ENCODE peak calls at places on chromosomes 2 and 18, in four cellular contexts. O, L, P and V are unnamed samples.

GRCh38 chr2:32701806-32702205 is 74.0 kb downstream of the TTC27 start:
- DNase-seq in P (no peak), O (no peak), L (no peak), V (no peak)

GRCh38 chr2:100422320-100422719 is 4.9 kb upstream of the CHST10 start:
- DNase-seq in P (no peak), L (peak; percentile 28), O (peak; percentile 64), V (peak; percentile 30)

GRCh38 chr18:2538844-2539243 is 32.5 kb downstream of the METTL4 start:
- DNase-seq in P (no peak), L (no peak), O (no peak), V (no peak)

GRCh38 chr2:141455877-141456276 is 674.9 kb downstream of the LRP1B start:
- DNase-seq in O (no peak), L (no peak), P (no peak), V (peak; percentile 9)

GRCh38 chr2:150376627-150377335 is 110.7 kb downstream of the RND3 start:
- DNase-seq in L (no peak), P (no peak), O (no peak), V (no peak)

GRCh38 chr2:23588106-23588505 is 203.1 kb downstream of the KLHL29 start:
- DNase-seq in L (no peak), P (no peak), O (no peak), V (no peak)

GRCh38 chr18:38966846-38967245 is 1401.2 kb upstream of the CELF4 start:
- DNase-seq in O (no peak), L (no peak), P (no peak), V (no peak)

GRCh38 chr18:4130734-4131719 is 324.1 kb downstream of the DLGAP1 start:
- DNase-seq in O (no peak), P (no peak), L (no peak), V (no peak)

GRCh38 chr2:190627881-190628412 is 20.9 kb upstream of the NAB1 start:
- DNase-seq in L (no peak), P (no peak), O (no peak), V (no peak)

GRCh38 chr2:233816771-233817170 is 37.6 kb downstream of the HJURP start:
- DNase-seq in L (no peak), P (no peak), O (no peak), V (no peak)

GRCh38 chr2:164967781-164968228 is 12.5 kb upstream of the SLC38A11 start:
- DNase-seq in L (no peak), O (no peak), P (no peak), V (peak; percentile 55)

DNA sequence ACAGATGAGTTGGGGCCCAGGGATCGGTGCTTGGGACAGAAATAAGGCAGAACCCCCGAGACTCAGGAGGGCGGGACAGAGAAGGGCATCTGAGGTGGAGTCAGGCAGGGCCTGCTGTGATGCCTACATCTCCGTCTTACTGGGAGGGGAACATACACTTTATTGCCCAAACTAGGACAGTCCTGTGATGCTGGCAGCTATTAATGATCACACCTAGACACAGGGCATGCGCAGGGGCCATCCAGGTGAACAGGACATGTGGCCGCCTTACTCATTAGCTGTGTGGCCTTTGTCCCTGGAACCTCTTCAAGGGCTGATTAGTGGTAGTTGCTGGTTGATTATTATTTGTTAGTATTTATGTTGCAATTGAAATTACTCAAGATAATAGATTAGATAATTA is 33.2 kb downstream of the MLPH start:
- DNase-seq in L (no peak), P (no peak), O (no peak), V (no peak)
- TF ChIP-seq YY1 in L (no peak), P (no peak), O (no peak), V (no peak)

GRCh38 chr2:36451512-36451911 is 95.9 kb downstream of the CRIM1 start:
- DNase-seq in O (peak; percentile 82), P (no peak), L (no peak), V (no peak)
- H3K9ac ChIP-seq in O (no peak overlapping the region), P (no peak overlapping the region), L (no peak overlapping the region), V (no peak overlapping the region)

GRCh38 chr2:132910432-132910831 is 240.4 kb upstream of the LYPD1 start:
- DNase-seq in P (no peak), O (no peak), L (no peak), V (no peak)

GRCh38 chr2:132915812-132916211 is 245.8 kb upstream of the LYPD1 start:
- DNase-seq in P (no peak), L (no peak), O (no peak), V (no peak)

GRCh38 chr2:132911726-132912724 is 242.0 kb upstream of the LYPD1 start:
- DNase-seq in O (no peak), P (peak; percentile 46), L (no peak), V (no peak)

GRCh38 chr2:132916219-132916618 is 246.2 kb upstream of the LYPD1 start:
- DNase-seq in L (no peak), O (no peak), P (no peak), V (no peak)
- TF ChIP-seq YY1 in L (no peak), O (no peak), P (no peak), V (no peak)

GRCh38 chr2:110107092-110108079 is 8.2 kb downstream of the MALL start:
- DNase-seq in P (peak; percentile 10), L (no peak), O (no peak), V (no peak)
- H3K9ac ChIP-seq in P (no peak overlapping the region), L (peak overlapping the region; percentile 78), O (no peak overlapping the region), V (no peak overlapping the region)